ENCODE peak calls at places on chromosomes 4 and X, in eight cellular contexts. D is DMS153; X is amniotic stem cell; S is CD8-positive, alpha-beta T cell; I is SK-MEL-5; O is activated B cell treated with CpG ODN at 0.5 μM for 24 hours; G is GM04504; F is effector memory CD4-positive, alpha-beta T cell. Y is an unnamed sample.

GRCh38 chr4:40255722-40256281 is 59.0 kb downstream of the RHOH start:
- DNase-seq in F (no peak), I (peak), S (no peak), D (peak), G (peak), X (peak), O (no peak), Y (no peak)

GRCh38 chrX:68659385-68659784 is 11.9 kb downstream of the STARD8 start:
- DNase-seq in S (no peak), F (no peak), X (no peak), I (no peak), D (no peak), G (no peak), O (no peak), Y (no peak)

GRCh38 chr4:109764376-109764775 is 34.5 kb upstream of the PLA2G12A start:
- DNase-seq in X (no peak), O (no peak), F (no peak), D (no peak), S (no peak), I (no peak), G (no peak), Y (no peak)

GRCh38 chrX:16950423-16950822 is 4.0 kb downstream of the REPS2 start:
- DNase-seq in S (no peak), I (no peak), G (no peak), D (no peak), X (no peak), F (no peak), O (no peak), Y (no peak)

GRCh38 chr4:1981251-1982055 is 27.3 kb downstream of the NELFA start:
- DNase-seq in F (no peak), O (no peak), S (no peak), G (no peak), D (no peak), I (peak), X (no peak), Y (no peak)

GRCh38 chr4:128553665-128554515 is 255.6 kb upstream of the JADE1 start:
- DNase-seq in S (no peak), D (peak), F (no peak), X (no peak), G (no peak), I (no peak), O (no peak), Y (peak)

GRCh38 chrX:71492086-71493065 is 40.5 kb upstream of the OGT start:
- DNase-seq in D (no peak), G (peak), I (no peak), F (peak), S (peak), O (no peak), X (no peak), Y (no peak)

GRCh38 chrX:49071877-49072711 is 1.7 kb downstream of the PRAF2 start:
- DNase-seq in I (no peak), D (no peak), G (no peak), O (no peak), S (no peak), X (no peak), F (no peak), Y (peak)

GRCh38 chr4:68152411-68152810 is 22.7 kb upstream of the TMPRSS11F start:
- DNase-seq in D (no peak), X (no peak), F (no peak), G (no peak), I (no peak), O (no peak), S (no peak), Y (no peak)

GRCh38 chr4:76765473-76766183 is 132.3 kb downstream of the SOWAHB start:
- DNase-seq in D (no peak), S (no peak), O (no peak), F (no peak), I (no peak), G (no peak), X (no peak), Y (no peak)

GRCh38 chrX:70196961-70197805 is 19.9 kb downstream of the DGAT2L6 start:
- DNase-seq in G (peak), D (no peak), F (peak), X (no peak), I (peak), S (peak), O (peak), Y (peak)

GRCh38 chr4:82648356-82648755 is 86.6 kb upstream of the TMEM150C start:
- DNase-seq in X (no peak), I (peak), O (no peak), S (no peak), F (no peak), G (no peak), D (no peak), Y (no peak)

GRCh38 chrX:42073468-42073867 is 150.1 kb upstream of the CASK start:
- DNase-seq in D (no peak), I (no peak), F (no peak), O (no peak), G (no peak), S (no peak), X (no peak), Y (no peak)

GRCh38 chrX:27583976-27584375 is 6.2 kb upstream of the DCAF8L2 start:
- DNase-seq in F (no peak), X (no peak), D (no peak), S (no peak), I (peak), O (no peak), G (no peak), Y (no peak)

GRCh38 chrX:30308263-30309138 is 689 bp downstream of the NR0B1 start:
- DNase-seq in S (no peak), I (peak), G (no peak), F (no peak), X (no peak), O (no peak), D (no peak), Y (no peak)

GRCh38 chrX:6071755-6072154 is 156.9 kb downstream of the NLGN4X start:
- DNase-seq in F (no peak), D (no peak), I (no peak), O (no peak), X (no peak), G (no peak), S (no peak), Y (no peak)

GRCh38 chr4:17027495-17027894 is 129.1 kb upstream of the LDB2 start:
- DNase-seq in S (no peak), I (peak), O (no peak), F (no peak), D (no peak), G (peak), X (peak), Y (no peak)